ENCODE peak calls at places on chromosomes 7 and 10, in ten cellular contexts. H is fibroblast of the aortic adventitia, F is lower leg skin, S is left cardiac atrium, C is non-pigmented ciliary epithelial cell, P is epithelial cell of esophagus, E is mammary epithelial cell, B is cardiac muscle cell, W is Panc1, Y is adipocyte. J is an unnamed sample.

GRCh38 chr10:63717089-63717715 is 196.0 kb downstream of the REEP3 start:
- DNase-seq in C (no peak), F (no peak), P (no peak), E (no peak), W (no peak), B (no peak), S (no peak), H (no peak), Y (peak; percentile 60), J (no peak)

GRCh38 chr10:70508912-70509366 is 30.4 kb downstream of the PALD1 start:
- DNase-seq in W (no peak), B (peak; percentile 30), S (peak; percentile 54), Y (peak; percentile 32), C (no peak), P (no peak), E (no peak), H (peak; percentile 22), F (peak; percentile 88), J (no peak)

GRCh38 chr10:97278491-97278989 is 13.9 kb downstream of the ARHGAP19 start:
- DNase-seq in P (peak; percentile 75), B (peak; percentile 92), W (peak; percentile 78), S (no peak), E (peak; percentile 36), C (peak; percentile 76), H (peak; percentile 97), Y (peak; percentile 96), F (no peak), J (peak; percentile 33)

GRCh38 chr7:91710896-91711295 is 169.6 kb downstream of the MTERF1 start:
- DNase-seq in B (no peak), S (no peak), W (no peak), Y (no peak), H (peak; percentile 22), F (no peak), E (no peak), P (no peak), C (no peak), J (no peak)

GRCh38 chr10:15228426-15228825 is 59.9 kb upstream of the NMT2 start:
- DNase-seq in Y (no peak), C (no peak), P (no peak), W (no peak), E (no peak), H (no peak), F (peak; percentile 60), B (no peak), S (no peak), J (no peak)

GRCh38 chr7:96321670-96322372 is at the start of gene SLC25A13:
- DNase-seq in F (peak; percentile 98), H (peak; percentile 75), B (peak; percentile 93), P (peak; percentile 60), S (peak; percentile 94), W (peak; percentile 69), Y (peak; percentile 86), E (peak; percentile 81), C (no peak), J (peak; percentile 75)

GRCh38 chr10:89392974-89393373 is 551 bp downstream of the IFIT1 start:
- DNase-seq in C (peak; percentile 73), W (no peak), B (peak; percentile 90), P (peak; percentile 47), E (peak; percentile 9), F (no peak), H (peak; percentile 89), Y (peak; percentile 91), S (no peak), J (no peak)

GRCh38 chr10:104612577-104613205 is 28.4 kb upstream of the SORCS3 start:
- DNase-seq in S (no peak), F (no peak), P (no peak), H (no peak), C (no peak), E (no peak), B (no peak), Y (no peak), W (no peak), J (no peak)

GRCh38 chr7:148953676-148954075 is 69.6 kb upstream of the EZH2 start:
- DNase-seq in H (no peak), Y (no peak), B (no peak), W (no peak), P (no peak), C (no peak), F (no peak), E (no peak), S (no peak), J (no peak)

GRCh38 chr10:132152896-132153580 is 33.7 kb upstream of the DPYSL4 start:
- DNase-seq in H (no peak), F (no peak), S (peak; percentile 5), E (no peak), W (no peak), P (no peak), C (no peak), Y (no peak), B (no peak), J (no peak)

J was measured in HCT116.